ENCODE peak calls at places on chromosomes 16 and 17, in nine cellular contexts. G is PC-3; J is lung; B is suprapubic skin; L is mammary epithelial cell; F is naive thymus-derived CD4-positive, alpha-beta T cell; M is GM23338; P is mucosa of descending colon; A is transverse colon. C is an unnamed sample. For H3K4me1, the result is how much of the 10 kb centered on the place peaks cover.

GRCh38 chr16:88731699-88732098 is 25.4 kb downstream of the CTU2 start:
- DNase-seq in M (no peak), B (no peak), L (no peak), F (no peak), A (no peak), P (no peak), G (no peak), J (no peak), C (no peak)

GRCh38 chr17:46092996-46093395 is 93.9 kb downstream of the STH start:
- DNase-seq in M (no peak), B (no peak), G (no peak), A (no peak), F (no peak), P (no peak), L (no peak), J (no peak), C (no peak)

GRCh38 chr17:16820161-16820877 is 130.3 kb downstream of the CCDC144A start:
- DNase-seq in F (no peak), J (no peak), A (peak), P (no peak), G (no peak), B (no peak), M (no peak), L (peak), C (no peak)

GRCh38 chr17:7177954-7178477 is 1.2 kb downstream of the ASGR1 start:
- DNase-seq in A (no peak), J (no peak), P (no peak), M (peak), G (peak), B (no peak), L (no peak), F (peak), C (no peak)

GRCh38 chr17:2101448-2102257 is 46.8 kb downstream of the HIC1 start:
- DNase-seq in F (no peak), A (peak), G (peak), P (peak), L (peak), J (peak), M (no peak), B (peak), C (no peak)

GRCh38 chr16:2507679-2508064 is 6.1 kb upstream of the ATP6V0C start:
- DNase-seq in J (peak), A (peak), B (peak), G (no peak), L (no peak), P (peak), M (no peak), F (no peak), C (no peak)

GRCh38 chr17:2710075-2710803 is 1.3 kb downstream of the CLUH start:
- DNase-seq in J (no peak), B (peak), M (no peak), L (no peak), F (no peak), G (peak), A (no peak), P (peak), C (no peak)

GRCh38 chr17:40498281-40499084 is 2.9 kb downstream of the TNS4 start:
- DNase-seq in A (no peak), F (no peak), B (no peak), L (no peak), J (no peak), G (no peak), P (no peak), M (no peak), C (no peak)

GRCh38 chr17:4998666-4999428 is 1.1 kb downstream of the KIF1C start:
- DNase-seq in B (peak), P (peak), J (no peak), M (peak), L (no peak), G (peak), A (peak), F (no peak), C (no peak)

GRCh38 chr17:55705847-55706246 is 16.8 kb downstream of the TMEM100 start:
- DNase-seq in M (no peak), L (peak), G (peak), B (no peak), F (no peak), A (no peak), J (no peak), P (no peak), C (no peak)

GRCh38 chr16:64398795-64399194 is 723.1 kb downstream of the CDH11 start:
- DNase-seq in B (no peak), P (no peak), J (no peak), M (no peak), A (no peak), G (peak), F (no peak), L (no peak), C (no peak)

GRCh38 chr16:64397945-64398508 is 723.8 kb downstream of the CDH11 start:
- DNase-seq in F (no peak), P (no peak), A (no peak), G (peak), B (no peak), J (no peak), L (no peak), M (no peak), C (no peak)

GRCh38 chr16:64406661-64407267 is 715.1 kb downstream of the CDH11 start:
- DNase-seq in J (no peak), F (no peak), P (no peak), M (no peak), A (no peak), L (no peak), G (no peak), B (no peak), C (no peak)

GRCh38 chr16:64408699-64409098 is 713.2 kb downstream of the CDH11 start:
- DNase-seq in B (no peak), L (no peak), M (peak), P (no peak), J (no peak), G (no peak), F (no peak), A (no peak), C (no peak)

DNA sequence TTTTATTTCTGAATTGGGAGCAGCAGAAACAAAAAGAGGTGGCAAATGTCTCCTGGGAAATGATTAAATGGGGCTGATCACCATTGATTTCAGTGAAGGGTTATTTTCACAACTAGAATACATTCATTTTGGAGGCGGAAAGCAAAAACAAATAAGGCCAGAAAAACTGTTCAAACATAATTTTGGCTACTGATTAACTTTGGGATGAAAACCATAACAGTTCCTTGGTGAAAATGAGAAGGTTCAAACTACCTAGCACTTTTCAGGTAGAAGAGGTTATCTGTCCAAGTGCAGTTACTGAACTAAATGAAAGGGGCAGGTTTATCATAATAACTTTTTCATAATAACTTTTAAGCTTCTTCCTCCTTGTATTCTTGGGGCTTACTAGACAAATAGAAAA is 718.5 kb downstream of the CDH11 start:
- DNase-seq in J (no peak), P (no peak), G (no peak), L (no peak), F (no peak), B (no peak), M (no peak), A (no peak), C (no peak)
- H3K4me1 ChIP-seq in J (under half), P (under half), G (under half), L (under half), F (under half), B (under half), M (under half), A (under half), C (under half)

DNA sequence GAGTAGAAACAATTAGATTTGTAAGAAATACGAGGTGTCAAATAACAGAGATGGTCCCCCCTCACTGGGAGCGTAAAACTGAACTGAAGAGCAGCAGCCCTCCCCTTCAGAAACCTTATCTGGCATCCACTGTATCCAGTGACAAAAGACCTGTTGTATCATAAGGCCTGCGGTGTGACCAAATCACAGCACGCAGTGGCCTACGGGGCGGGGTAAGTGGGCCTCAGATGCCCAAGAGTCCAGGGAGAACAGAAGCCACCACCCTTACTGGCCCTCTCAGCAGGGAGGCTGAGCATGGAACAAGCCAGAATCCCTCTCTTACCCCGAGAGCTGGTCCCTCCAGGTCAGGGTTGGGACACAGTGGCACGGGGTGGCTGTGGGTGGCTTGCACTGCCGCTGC is 5.5 kb downstream of the JMJD6 start:
- DNase-seq in P (no peak), M (no peak), A (no peak), F (no peak), G (no peak), L (no peak), B (no peak), J (no peak), C (no peak)
- H3K4me1 ChIP-seq in P (under half), M (under half), A (under half), F (under half), G (under half), L (under half), B (under half), J (under half), C (half or more)

GRCh38 chr17:78592991-78593329 is 15.8 kb upstream of the DNAH17 start:
- DNase-seq in A (no peak), P (no peak), M (no peak), B (no peak), G (no peak), J (no peak), F (no peak), L (no peak), C (no peak)
- H3K4me1 ChIP-seq in A (under half), P (under half), M (under half), B (under half), G (under half), J (under half), F (under half), L (under half), C (under half)

GRCh38 chr17:57075785-57076184 is 9.3 kb upstream of the AKAP1 start:
- DNase-seq in B (no peak), L (no peak), A (no peak), P (no peak), J (no peak), M (no peak), G (no peak), F (no peak), C (no peak)

GRCh38 chr17:57080708-57081107 is 4.3 kb upstream of the AKAP1 start:
- DNase-seq in J (no peak), F (no peak), P (no peak), M (no peak), G (peak), A (no peak), L (peak), B (no peak), C (no peak)

GRCh38 chr17:57075193-57075592 is 9.9 kb upstream of the AKAP1 start:
- DNase-seq in J (no peak), B (no peak), F (no peak), G (no peak), P (no peak), L (no peak), A (no peak), M (no peak), C (no peak)

GRCh38 chr17:57077000-57077399 is 8.0 kb upstream of the AKAP1 start:
- DNase-seq in B (no peak), P (no peak), M (no peak), F (no peak), L (no peak), J (no peak), G (no peak), A (no peak), C (no peak)

DNA sequence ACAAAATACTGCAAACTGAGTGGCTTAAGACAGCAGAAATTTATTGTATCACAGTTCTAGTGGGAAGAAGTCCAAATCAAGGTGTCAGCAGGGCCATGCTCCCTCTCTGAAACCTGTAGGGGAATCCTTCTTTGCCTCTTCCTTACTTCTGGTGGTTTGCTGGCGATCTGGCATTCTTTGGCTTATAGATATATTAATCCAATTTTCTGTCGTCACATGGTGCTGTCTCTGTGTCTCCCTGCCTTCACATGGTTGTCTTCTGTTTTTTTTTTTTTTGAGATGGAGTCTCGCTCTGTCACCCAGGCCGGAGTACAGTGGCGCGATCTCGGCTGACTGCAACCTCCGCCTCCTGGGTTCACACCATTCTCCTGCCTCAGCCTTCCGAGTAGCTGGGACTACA is 6.8 kb upstream of the AKAP1 start:
- DNase-seq in J (no peak), A (no peak), F (no peak), B (no peak), M (no peak), G (no peak), P (no peak), L (no peak), C (no peak)
- H3K4me1 ChIP-seq in J (under half), A (under half), F (under half), B (under half), M (under half), G (under half), P (under half), L (under half), C (under half)

DNA sequence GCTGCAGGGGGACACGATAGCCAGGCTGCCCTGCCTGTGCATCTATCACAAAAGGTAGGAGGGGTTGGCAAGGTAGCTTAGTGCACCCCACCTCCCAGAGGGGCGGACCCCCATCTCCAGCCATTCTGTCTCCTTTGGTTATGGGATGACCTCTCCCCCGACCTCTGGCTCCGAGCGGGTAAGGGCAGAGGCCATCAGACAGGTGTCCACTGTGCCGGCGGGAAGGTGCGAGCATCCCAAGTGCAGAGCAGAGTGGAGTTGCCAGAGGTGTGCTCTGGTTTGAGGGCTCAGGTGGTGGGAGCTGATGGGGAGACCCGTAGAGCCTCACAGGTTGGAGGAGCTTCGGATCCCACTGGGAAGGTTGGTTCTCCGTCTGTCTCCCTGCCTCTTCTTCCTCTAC is 11.7 kb downstream of the LDHD start:
- DNase-seq in J (no peak), L (no peak), G (no peak), M (no peak), F (no peak), A (no peak), B (peak), P (no peak), C (no peak)
- H3K4me1 ChIP-seq in J (under half), L (under half), G (under half), M (under half), F (under half), A (half or more), B (half or more), P (under half), C (half or more)

DNA sequence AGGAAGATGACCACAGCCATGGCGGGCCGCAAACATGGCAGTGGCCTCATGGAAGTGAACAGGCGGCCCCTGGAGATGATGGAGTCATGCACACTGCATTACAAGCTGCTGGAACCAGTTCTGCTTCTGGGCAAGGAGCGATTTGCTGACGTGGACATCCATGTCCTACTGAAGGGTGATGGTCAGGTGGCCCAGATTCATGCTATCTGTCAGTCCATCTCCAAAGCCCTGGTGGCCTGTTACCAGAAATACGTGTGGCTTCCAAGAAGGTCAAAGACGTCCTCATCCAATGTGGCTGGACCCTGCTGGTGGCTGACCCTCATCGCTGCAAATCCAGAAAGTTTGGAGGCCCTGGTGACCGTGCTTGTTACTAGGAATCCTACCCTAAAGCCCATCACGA is 13.4 kb upstream of the WSB1 start:
- DNase-seq in B (no peak), P (no peak), L (no peak), G (no peak), F (no peak), A (no peak), J (no peak), M (no peak), C (no peak)
- H3K4me1 ChIP-seq in B (under half), P (under half), L (under half), G (under half), F (under half), A (under half), J (under half), M (under half), C (under half)

DNA sequence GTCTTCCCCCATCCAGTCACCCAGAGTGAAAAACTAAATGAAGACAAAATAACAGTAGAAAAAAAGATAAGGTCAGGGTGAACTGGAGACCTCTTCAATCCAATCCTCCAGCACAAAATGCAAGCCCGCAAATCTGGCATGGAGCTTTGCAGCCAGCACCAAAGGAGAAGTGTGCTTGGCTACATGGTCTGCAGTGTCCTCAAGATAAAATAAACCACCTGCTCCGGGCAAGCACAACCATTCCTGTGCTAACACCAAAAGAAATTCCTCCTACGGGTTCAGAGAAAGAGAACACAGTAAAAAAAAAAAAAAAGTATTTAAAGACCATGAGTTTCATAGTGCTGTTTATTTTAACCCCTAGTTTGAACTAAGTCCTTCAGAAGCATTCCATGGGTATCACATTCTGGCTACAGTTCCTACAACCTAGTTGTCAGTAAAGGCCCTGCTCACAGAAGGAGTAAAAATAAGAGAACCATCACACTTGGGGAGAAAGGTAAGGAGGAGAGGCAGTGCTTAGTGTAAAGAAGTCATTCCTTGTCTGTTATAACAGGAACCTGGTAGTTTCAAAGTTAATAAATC is 109.1 kb downstream of the GAS7 start:
- DNase-seq in M (no peak), J (no peak), F (no peak), G (no peak), A (no peak), L (no peak), B (peak), P (no peak), C (no peak)
- H3K4me1 ChIP-seq in M (under half), J (under half), F (under half), G (under half), A (under half), L (under half), B (under half), P (under half), C (half or more)

C was measured in right atrium auricular region.